ENCODE peak calls at places on chromosomes 1 and 21, in four cellular contexts. Y is aorta; X is CD8-positive, alpha-beta T cell; A is cardiac muscle cell. F is an unnamed sample.

GRCh38 chr1:51310871-51311613 is 19.3 kb downstream of the TTC39A start:
- DNase-seq in Y (no peak), X (no peak), A (no peak), F (no peak)

GRCh38 chr1:27650527-27651175 is 15.7 kb upstream of the FGR start:
- DNase-seq in Y (no peak), X (no peak), A (peak; percentile 58), F (peak; percentile 72)

GRCh38 chr1:225137981-225138380 is 208.5 kb downstream of the DNAH14 start:
- DNase-seq in Y (no peak), X (no peak), A (no peak), F (no peak)

GRCh38 chr1:43590389-43590788 is 59.6 kb upstream of the KDM4A start:
- DNase-seq in Y (no peak), X (no peak), A (no peak), F (no peak)

GRCh38 chr1:152486400-152487006 is 24.1 kb upstream of the LCE5A start:
- DNase-seq in Y (no peak), X (no peak), A (no peak), F (no peak)

GRCh38 chr21:15430577-15430976 is 299.2 kb upstream of the USP25 start:
- DNase-seq in Y (no peak), X (no peak), A (no peak), F (no peak)

GRCh38 chr1:222241410-222241809 is 306.5 kb downstream of the HHIPL2 start:
- DNase-seq in Y (no peak), X (no peak), A (no peak), F (no peak)

GRCh38 chr1:169207825-169208520 is 101.5 kb downstream of the ATP1B1 start:
- DNase-seq in Y (no peak), X (no peak), A (no peak), F (peak; percentile 19)

GRCh38 chr1:983736-984475 is 2.0 kb upstream of the PERM1 start:
- DNase-seq in Y (peak; percentile 58), X (peak; percentile 50), A (peak; percentile 61), F (no peak)

GRCh38 chr1:203354246-203354645 is 3.3 kb upstream of the FMOD start:
- DNase-seq in Y (no peak), X (no peak), A (no peak), F (peak; percentile 50)

GRCh38 chr1:110152133-110152785 is 2.0 kb downstream of the SLC6A17 start:
- DNase-seq in Y (no peak), X (no peak), A (no peak), F (no peak)

GRCh38 chr1:77889240-77889637 is 815 bp downstream of the NEXN start:
- DNase-seq in Y (no peak), X (no peak), A (peak; percentile 63), F (peak; percentile 65)

GRCh38 chr1:26409191-26409751 is 1.3 kb upstream of the LIN28A start:
- DNase-seq in Y (no peak), X (no peak), A (peak; percentile 85), F (no peak)

GRCh38 chr21:29499734-29500343 is 201.1 kb downstream of the BACH1 start:
- DNase-seq in Y (no peak), X (no peak), A (no peak), F (peak; percentile 43)

GRCh38 chr1:191405417-191405816 is 752.8 kb upstream of the RGS18 start:
- DNase-seq in Y (no peak), X (no peak), A (no peak), F (no peak)
- H3K4me1 ChIP-seq in Y (no peaks in the 10 kb centered on the region), X (no peaks in the 10 kb centered on the region), A (peaks cover 20% of the 10 kb centered on the region), F (no peaks in the 10 kb centered on the region)

GRCh38 chr1:3265800-3266485 is 188.5 kb upstream of the ARHGEF16 start:
- DNase-seq in Y (no peak), X (no peak), A (no peak), F (no peak)
- H3K9me3 ChIP-seq in Y (no peaks in the 10 kb centered on the region), X (no peaks in the 10 kb centered on the region), A (no peaks in the 10 kb centered on the region), F (no peaks in the 10 kb centered on the region)

DNA sequence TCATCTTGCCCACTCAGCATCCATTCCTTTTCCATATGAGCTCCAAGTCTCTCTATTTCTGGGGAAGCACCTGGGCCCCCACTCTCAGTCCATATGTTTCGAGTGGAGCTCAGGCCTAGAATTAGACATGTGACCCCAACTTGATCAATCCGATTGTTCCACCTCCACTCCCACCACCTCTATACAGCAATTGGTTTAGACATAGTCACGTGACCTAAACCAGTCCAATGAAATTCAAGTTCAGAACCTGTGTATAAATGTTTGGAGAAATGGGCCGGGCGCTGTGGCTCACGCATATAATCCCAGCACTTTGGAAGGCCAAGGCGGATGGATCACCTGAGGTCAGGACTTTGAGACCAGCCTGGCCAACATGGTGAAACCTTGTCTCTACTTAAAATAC is 29.6 kb upstream of the CLIC4 start:
- DNase-seq in Y (no peak), X (no peak), A (no peak), F (no peak)
- H3K4me1 ChIP-seq in Y (no peaks in the 10 kb centered on the region), X (no peaks in the 10 kb centered on the region), A (no peaks in the 10 kb centered on the region), F (peaks cover 14% of the 10 kb centered on the region)

GRCh38 chr21:46581780-46582307 is 23.0 kb downstream of the S100B start:
- DNase-seq in Y (no peak), X (no peak), A (no peak), F (no peak)

GRCh38 chr21:46585191-46585953 is 19.5 kb downstream of the S100B start:
- DNase-seq in Y (no peak), X (no peak), A (no peak), F (no peak)
- H3K9me3 ChIP-seq in Y (peaks cover 5% of the 10 kb centered on the region), X (no peaks in the 10 kb centered on the region), A (no peaks in the 10 kb centered on the region), F (no peaks in the 10 kb centered on the region)

GRCh38 chr1:21541330-21541729 is 32.1 kb downstream of the ALPL start:
- DNase-seq in Y (no peak), X (no peak), A (no peak), F (no peak)
- H3K4me1 ChIP-seq in Y (no peaks in the 10 kb centered on the region), X (no peaks in the 10 kb centered on the region), A (no peaks in the 10 kb centered on the region), F (peaks cover 7% of the 10 kb centered on the region)

DNA sequence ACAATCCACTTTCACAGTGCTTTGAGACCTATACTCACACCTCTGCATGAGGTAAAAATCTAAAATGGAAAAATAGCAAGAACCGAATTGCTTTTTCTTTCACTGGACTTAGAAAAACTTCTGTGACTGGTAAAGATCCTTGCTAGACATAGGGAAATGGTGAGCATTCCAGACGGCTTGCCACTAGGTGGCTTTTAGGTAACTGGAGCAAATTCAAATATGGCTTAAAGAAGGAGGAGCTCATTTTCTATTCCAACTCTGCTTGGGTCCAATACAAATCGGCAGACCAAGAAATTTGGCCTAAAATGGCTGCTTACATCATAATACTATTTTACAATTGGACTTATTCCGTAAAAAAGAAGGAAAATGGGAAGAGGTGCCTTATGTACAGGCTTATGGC is 977.9 kb downstream of the ADGRL2 start:
- DNase-seq in Y (no peak), X (no peak), A (peak; percentile 7), F (no peak)
- H3K9me3 ChIP-seq in Y (no peaks in the 10 kb centered on the region), X (no peaks in the 10 kb centered on the region), A (no peaks in the 10 kb centered on the region), F (no peaks in the 10 kb centered on the region)

GRCh38 chr21:36962098-36962780 is 4.2 kb downstream of the HLCS start:
- DNase-seq in Y (no peak), X (no peak), A (no peak), F (no peak)

GRCh38 chr21:36955783-36956182 is 10.7 kb downstream of the HLCS start:
- DNase-seq in Y (no peak), X (no peak), A (no peak), F (no peak)

GRCh38 chr21:36964398-36964797 is 2.1 kb downstream of the HLCS start:
- DNase-seq in Y (no peak), X (no peak), A (no peak), F (no peak)

GRCh38 chr21:36960676-36961284 is 5.7 kb downstream of the HLCS start:
- DNase-seq in Y (no peak), X (no peak), A (no peak), F (no peak)

GRCh38 chr21:36959020-36959835 is 7.2 kb downstream of the HLCS start:
- DNase-seq in Y (no peak), X (no peak), A (no peak), F (no peak)
- H3K4me1 ChIP-seq in Y (no peaks in the 10 kb centered on the region), X (no peaks in the 10 kb centered on the region), A (no peaks in the 10 kb centered on the region), F (no peaks in the 10 kb centered on the region)

GRCh38 chr1:248695451-248696132 is 7.0 kb downstream of the OR14I1 start:
- DNase-seq in Y (no peak), X (no peak), A (no peak), F (no peak)

GRCh38 chr1:248696261-248696660 is 6.3 kb downstream of the OR14I1 start:
- DNase-seq in Y (no peak), X (no peak), A (no peak), F (no peak)

GRCh38 chr1:248699099-248699498 is 3.5 kb downstream of the OR14I1 start:
- DNase-seq in Y (no peak), X (no peak), A (no peak), F (no peak)

GRCh38 chr1:248697907-248698306 is 4.7 kb downstream of the OR14I1 start:
- DNase-seq in Y (no peak), X (no peak), A (no peak), F (no peak)

GRCh38 chr1:248696775-248697174 is 5.8 kb downstream of the OR14I1 start:
- DNase-seq in Y (no peak), X (no peak), A (no peak), F (no peak)
- H3K9me3 ChIP-seq in Y (peaks cover 2% of the 10 kb centered on the region), X (no peaks in the 10 kb centered on the region), A (no peaks in the 10 kb centered on the region), F (no peaks in the 10 kb centered on the region)

DNA sequence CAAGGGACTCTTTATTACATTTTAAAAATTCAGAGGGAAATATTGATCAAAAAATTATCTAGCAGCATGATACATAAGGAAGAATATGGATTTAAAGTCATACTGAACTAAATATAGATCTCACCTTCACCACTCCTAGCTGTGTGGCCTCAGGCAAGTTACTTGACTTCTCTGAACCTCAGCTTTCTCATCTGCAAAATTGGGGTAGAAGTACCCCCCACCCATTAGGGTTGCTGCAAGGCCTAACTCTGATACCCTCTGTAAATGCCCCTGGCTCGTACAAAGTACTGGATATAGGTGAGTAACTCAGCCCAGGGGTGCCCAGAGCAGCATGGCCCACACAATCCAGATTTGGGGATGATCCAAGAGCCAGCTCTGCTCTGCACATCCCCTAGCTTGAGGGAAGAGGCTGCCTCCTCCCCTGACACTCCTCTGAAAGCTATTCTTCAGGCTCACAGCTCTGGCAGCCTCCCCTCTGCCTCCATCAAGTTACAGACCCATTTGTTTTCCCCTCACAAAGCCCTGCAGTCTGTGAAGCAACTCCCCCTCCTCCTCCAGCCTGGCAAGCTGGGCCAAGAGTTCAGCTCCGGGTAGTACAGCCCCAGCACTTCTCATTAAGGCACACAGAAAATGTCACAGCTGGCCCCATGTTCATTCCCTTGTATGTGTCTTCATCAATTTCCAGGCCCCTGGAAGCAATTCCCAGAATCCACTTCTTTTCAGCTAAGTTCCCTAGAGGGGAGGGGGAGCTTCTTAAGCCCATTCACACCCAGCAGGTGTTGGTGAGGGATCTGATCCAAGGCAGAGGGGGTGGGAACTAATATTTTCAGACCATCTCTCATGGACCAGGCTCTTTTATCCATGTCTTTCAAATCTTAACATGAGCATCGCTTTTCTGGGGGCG is 143.7 kb downstream of the PLPP3 start:
- DNase-seq in Y (no peak), X (no peak), A (peak; percentile 28), F (no peak)
- H3K4me1 ChIP-seq in Y (peaks cover 2% of the 10 kb centered on the region), X (no peaks in the 10 kb centered on the region), A (peaks cover 41% of the 10 kb centered on the region), F (no peaks in the 10 kb centered on the region)

DNA sequence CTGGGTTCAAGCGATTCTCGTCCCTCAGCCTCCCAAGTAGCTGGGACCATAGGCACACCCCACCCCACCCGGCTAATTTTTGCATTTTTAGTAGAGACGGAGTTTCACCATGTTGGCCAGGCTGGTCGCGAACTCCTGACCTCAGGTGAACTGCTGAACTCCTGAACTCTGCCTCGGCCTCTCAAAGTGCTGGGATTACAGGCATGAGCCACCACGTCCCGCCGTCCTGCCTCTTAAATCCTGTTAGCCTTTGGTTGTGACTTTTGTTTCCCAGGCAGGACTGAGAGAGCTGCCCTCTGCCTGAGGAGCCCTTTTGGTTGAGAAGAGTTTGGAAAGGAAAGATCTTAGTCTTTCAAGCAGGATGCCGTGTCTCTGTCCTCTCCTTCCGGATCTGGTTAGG is 59.3 kb upstream of the C1orf174 start:
- DNase-seq in Y (no peak), X (no peak), A (no peak), F (no peak)
- H3K9me3 ChIP-seq in Y (no peaks in the 10 kb centered on the region), X (no peaks in the 10 kb centered on the region), A (no peaks in the 10 kb centered on the region), F (no peaks in the 10 kb centered on the region)

F was measured in fibroblast of lung.